ENCODE peak calls at places on chromosome 9, in six cellular contexts. Q is heart left ventricle, Z is left ventricle myocardium inferior, E is GM23338, C is lower lobe of right lung, B is nephron progenitor cell. W is an unnamed sample.

GRCh38 chr9:21267806-21268657 is 28.2 kb upstream of the IFNA14 start:
- DNase-seq in Q (no peak), Z (no peak), E (no peak), C (no peak), B (no peak), W (no peak)

GRCh38 chr9:96612105-96612965 is 7.3 kb downstream of the CDC14B start:
- DNase-seq in Q (peak), Z (peak), E (peak), C (no peak), B (no peak), W (no peak)

GRCh38 chr9:115349542-115349941 is 231.6 kb upstream of the TNC start:
- DNase-seq in Q (no peak), Z (no peak), E (no peak), C (no peak), B (no peak), W (no peak)

GRCh38 chr9:129964901-129965734 is 77.9 kb downstream of the FNBP1 start:
- DNase-seq in Q (no peak), Z (no peak), E (peak), C (no peak), B (no peak), W (no peak)

GRCh38 chr9:132923346-132923902 is 21.0 kb downstream of the TSC1 start:
- DNase-seq in Q (no peak), Z (no peak), E (no peak), C (no peak), B (no peak), W (no peak)

GRCh38 chr9:137240321-137240840 is 706 bp upstream of the TUBB4B start:
- DNase-seq in Q (peak), Z (peak), E (no peak), C (peak), B (peak), W (peak)

GRCh38 chr9:74846771-74847170 is 41.0 kb downstream of the TRPM6 start:
- DNase-seq in Q (no peak), Z (no peak), E (no peak), C (no peak), B (no peak), W (no peak)

GRCh38 chr9:128505414-128505765 is 871 bp downstream of the GLE1 start:
- DNase-seq in Q (no peak), Z (no peak), E (no peak), C (no peak), B (no peak), W (no peak)

GRCh38 chr9:33109850-33110595 is 33.5 kb upstream of the SMU1 start:
- DNase-seq in Q (no peak), Z (no peak), E (no peak), C (no peak), B (no peak), W (no peak)

GRCh38 chr9:134337469-134337868 is 11.2 kb downstream of the RXRA start:
- DNase-seq in Q (no peak), Z (no peak), E (no peak), C (no peak), B (no peak), W (no peak)

GRCh38 chr9:121609845-121610637 is 41.4 kb upstream of the DAB2IP start:
- DNase-seq in Q (no peak), Z (no peak), E (no peak), C (peak), B (no peak), W (no peak)

GRCh38 chr9:105415344-105415980 is 32.4 kb upstream of the FSD1L start:
- DNase-seq in Q (no peak), Z (no peak), E (peak), C (no peak), B (peak), W (peak)

GRCh38 chr9:94875300-94876063 is 149.0 kb downstream of the AOPEP start:
- DNase-seq in Q (no peak), Z (no peak), E (no peak), C (no peak), B (no peak), W (no peak)

GRCh38 chr9:79264511-79265448 is 307.0 kb upstream of the TLE4 start:
- DNase-seq in Q (no peak), Z (no peak), E (no peak), C (no peak), B (no peak), W (no peak)

GRCh38 chr9:121884057-121884512 is 209.0 kb downstream of the TTLL11 start:
- DNase-seq in Q (no peak), Z (no peak), E (peak), C (no peak), B (peak), W (no peak)

GRCh38 chr9:111037744-111038335 is 430 bp downstream of the LPAR1 start:
- DNase-seq in Q (peak), Z (peak), E (peak), C (peak), B (peak), W (no peak)

GRCh38 chr9:94801685-94802084 is 75.2 kb downstream of the AOPEP start:
- DNase-seq in Q (no peak), Z (no peak), E (no peak), C (no peak), B (no peak), W (no peak)

GRCh38 chr9:93896496-93897033 is 58.6 kb downstream of the BARX1 start:
- DNase-seq in Q (no peak), Z (no peak), E (no peak), C (no peak), B (no peak), W (no peak)

GRCh38 chr9:130845901-130846381 is 10.9 kb downstream of the ABL1 start:
- DNase-seq in Q (no peak), Z (no peak), E (no peak), C (no peak), B (no peak), W (no peak)

GRCh38 chr9:33082135-33082534 is 5.7 kb upstream of the SMU1 start:
- DNase-seq in Q (no peak), Z (no peak), E (no peak), C (no peak), B (no peak), W (peak)

GRCh38 chr9:91991621-91992435 is 41.8 kb upstream of the ROR2 start:
- DNase-seq in Q (no peak), Z (no peak), E (no peak), C (no peak), B (no peak), W (no peak)

GRCh38 chr9:135779571-135779970 is 77.6 kb downstream of the KCNT1 start:
- DNase-seq in Q (no peak), Z (no peak), E (no peak), C (no peak), B (no peak), W (no peak)

GRCh38 chr9:137705443-137705863 is 86.6 kb downstream of the EHMT1 start:
- DNase-seq in Q (no peak), Z (no peak), E (no peak), C (no peak), B (no peak), W (peak)

GRCh38 chr9:34559616-34560546 is 29.6 kb downstream of the CNTFR start:
- DNase-seq in Q (no peak), Z (peak), E (no peak), C (no peak), B (peak), W (no peak)

GRCh38 chr9:111148390-111148993 is 110.2 kb upstream of the LPAR1 start:
- DNase-seq in Q (no peak), Z (no peak), E (no peak), C (no peak), B (no peak), W (no peak)

GRCh38 chr9:76873056-76873792 is 32.7 kb downstream of the PRUNE2 start:
- DNase-seq in Q (no peak), Z (no peak), E (peak), C (no peak), B (peak), W (no peak)

GRCh38 chr9:88477300-88477751 is 57.7 kb upstream of the NXNL2 start:
- DNase-seq in Q (no peak), Z (no peak), E (no peak), C (no peak), B (no peak), W (no peak)

GRCh38 chr9:89394412-89394811 is 76.1 kb downstream of the SECISBP2 start:
- DNase-seq in Q (peak), Z (no peak), E (no peak), C (no peak), B (no peak), W (no peak)

GRCh38 chr9:129501771-129502324 is 119.1 kb downstream of the C9orf50 start:
- DNase-seq in Q (peak), Z (no peak), E (no peak), C (peak), B (no peak), W (no peak)

GRCh38 chr9:4927043-4927471 is 58.0 kb upstream of the JAK2 start:
- DNase-seq in Q (no peak), Z (no peak), E (peak), C (no peak), B (no peak), W (no peak)

GRCh38 chr9:113989781-113990569 is 88.1 kb downstream of the AMBP start:
- DNase-seq in Q (no peak), Z (no peak), E (no peak), C (no peak), B (no peak), W (no peak)

GRCh38 chr9:127611796-127612790 is at the start of gene STXBP1:
- DNase-seq in Q (peak), Z (peak), E (peak), C (peak), B (peak), W (peak)

DNA sequence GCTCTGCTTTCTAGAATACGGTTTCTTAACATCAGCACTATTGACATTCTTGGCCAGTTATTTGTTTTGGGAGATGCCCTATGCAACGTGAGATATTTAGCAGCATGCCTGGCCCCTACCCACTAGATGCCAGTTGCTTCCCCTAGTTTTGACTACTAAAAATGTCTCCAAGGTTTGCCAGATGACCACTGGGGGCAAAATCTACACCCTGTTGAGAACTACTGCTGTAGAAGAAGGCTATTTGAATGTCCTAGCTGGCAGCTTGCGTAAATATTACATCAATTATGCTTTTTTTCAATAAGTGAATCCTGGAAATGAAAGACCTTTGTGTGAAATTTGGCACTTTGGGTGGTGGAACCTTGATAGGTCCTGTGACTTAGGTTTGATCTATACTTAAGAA is 5.0 kb downstream of the NCBP1 start:
- DNase-seq in Q (no peak), Z (no peak), E (peak), C (no peak), B (no peak), W (no peak)
- TF ChIP-seq CTCF in Q (no peak), Z (peak), E (no peak), C (no peak), B (no peak), W (peak)

GRCh38 chr9:2824564-2824963 is 19.3 kb downstream of the PUM3 start:
- DNase-seq in Q (no peak), Z (no peak), E (peak), C (no peak), B (peak), W (peak)
- TF ChIP-seq CTCF in Q (no peak), Z (peak), E (peak), C (no peak), B (peak), W (no peak)

DNA sequence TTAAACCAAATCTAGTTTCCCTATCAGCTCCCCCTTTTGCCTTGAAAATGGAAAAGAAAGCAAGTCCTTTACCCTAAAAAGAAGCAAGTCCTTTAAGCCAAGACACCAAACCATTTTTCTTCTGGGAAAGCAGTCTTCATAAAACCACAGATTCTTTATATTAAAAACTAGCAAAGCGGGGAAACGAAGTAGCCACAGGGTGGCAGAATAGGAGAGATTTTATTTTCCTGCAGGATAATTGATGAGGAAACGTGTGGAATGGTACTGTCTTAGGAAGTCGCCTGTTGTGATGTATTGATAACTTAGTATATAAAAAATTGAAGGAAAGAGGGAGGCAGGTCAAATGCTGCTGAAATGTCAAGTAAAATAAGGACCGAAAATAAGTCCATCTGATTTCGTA is 41.1 kb downstream of the ZNF883 start:
- DNase-seq in Q (no peak), Z (no peak), E (peak), C (no peak), B (no peak), W (no peak)
- TF ChIP-seq CTCF in Q (no peak), Z (no peak), E (peak), C (no peak), B (no peak), W (no peak)

GRCh38 chr9:98215821-98216220 is 23.4 kb upstream of the CORO2A start:
- DNase-seq in Q (no peak), Z (no peak), E (peak), C (no peak), B (peak), W (peak)
- TF ChIP-seq CTCF in Q (no peak), Z (peak), E (peak), C (peak), B (peak), W (no peak)

GRCh38 chr9:18138676-18139075 is 335.3 kb upstream of the ADAMTSL1 start:
- DNase-seq in Q (no peak), Z (no peak), E (no peak), C (no peak), B (no peak), W (no peak)

GRCh38 chr9:18141681-18142080 is 332.3 kb upstream of the ADAMTSL1 start:
- DNase-seq in Q (no peak), Z (no peak), E (no peak), C (no peak), B (no peak), W (no peak)

GRCh38 chr9:18142964-18143363 is 331.0 kb upstream of the ADAMTSL1 start:
- DNase-seq in Q (no peak), Z (no peak), E (peak), C (no peak), B (no peak), W (no peak)

DNA sequence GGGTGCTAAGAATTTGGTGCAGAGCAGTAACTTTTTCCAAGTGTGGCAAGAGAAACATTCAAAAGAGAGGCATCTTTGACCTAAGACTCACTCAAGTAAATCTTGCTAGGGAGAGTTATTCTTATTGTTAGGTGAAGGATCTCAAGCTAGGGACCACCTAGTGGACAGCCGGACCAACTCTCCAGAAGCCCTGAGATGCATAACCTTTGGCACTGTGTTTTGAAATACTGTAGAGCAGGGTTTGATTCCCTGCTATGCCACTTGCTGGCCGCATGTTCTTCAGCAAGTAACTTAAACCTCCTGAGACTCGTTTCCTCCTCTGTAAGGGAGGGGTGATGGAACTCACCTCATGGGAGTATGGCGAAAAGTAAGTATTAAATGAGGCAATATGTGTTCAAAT is 336.1 kb upstream of the ADAMTSL1 start:
- DNase-seq in Q (no peak), Z (no peak), E (peak), C (no peak), B (no peak), W (no peak)
- TF ChIP-seq CTCF in Q (no peak), Z (no peak), E (peak), C (no peak), B (no peak), W (no peak)

GRCh38 chr9:7174884-7175283 is 417.1 kb downstream of the KDM4C start:
- DNase-seq in Q (no peak), Z (no peak), E (peak), C (no peak), B (no peak), W (no peak)
- TF ChIP-seq CTCF in Q (no peak), Z (no peak), E (peak), C (no peak), B (no peak), W (no peak)

DNA sequence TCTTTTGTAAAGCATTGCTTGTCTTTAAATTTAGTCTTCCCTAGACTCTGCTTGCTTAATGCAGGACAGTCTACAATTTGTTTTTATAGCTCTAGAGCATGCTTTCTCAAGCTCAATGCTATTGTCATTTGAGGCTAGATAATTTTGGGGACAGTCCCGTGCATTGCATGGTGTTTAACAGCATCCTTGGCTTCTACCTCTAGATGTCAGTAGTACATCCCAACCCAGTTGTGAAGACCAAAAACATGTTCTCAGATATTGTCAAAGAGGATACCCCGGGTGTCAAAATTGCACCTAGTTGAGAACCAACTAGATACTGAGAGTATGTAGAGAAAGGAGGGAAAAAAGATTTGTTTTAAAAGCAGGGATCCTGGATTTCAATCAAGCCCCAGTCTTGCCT is 277.5 kb downstream of the CEMIP2 start:
- DNase-seq in Q (no peak), Z (no peak), E (peak), C (no peak), B (no peak), W (no peak)
- TF ChIP-seq CTCF in Q (peak), Z (peak), E (peak), C (no peak), B (no peak), W (no peak)

GRCh38 chr9:27198175-27198574 is 89.2 kb downstream of the TEK start:
- DNase-seq in Q (no peak), Z (no peak), E (peak), C (no peak), B (no peak), W (no peak)
- TF ChIP-seq CTCF in Q (no peak), Z (peak), E (peak), C (no peak), B (no peak), W (no peak)

GRCh38 chr9:37209431-37210386 is 89.3 kb downstream of the ZCCHC7 start:
- DNase-seq in Q (no peak), Z (no peak), E (peak), C (no peak), B (no peak), W (no peak)
- TF ChIP-seq CTCF in Q (no peak), Z (peak), E (peak), C (no peak), B (no peak), W (no peak)